ENCODE peak calls at places on chromosomes 13 and 19, in six cellular contexts. One of them, this sample, is unnamed.

GRCh38 chr19:57746580-57747471 is at the start of gene ZNF776:
- DNase-seq in MCF 10A: peak
- DNase-seq in choroid plexus epithelial cell: peak
- DNase-seq in WTC11: peak
- DNase-seq in BE2C: peak
- DNase-seq in progenitor cell of endocrine pancreas: peak
- DNase-seq in this sample: peak

GRCh38 chr19:55189424-55189823 is 9.3 kb upstream of the SYT5 start:
- DNase-seq in MCF 10A: peak
- DNase-seq in choroid plexus epithelial cell: peak
- DNase-seq in WTC11: no peak
- DNase-seq in BE2C: peak
- DNase-seq in progenitor cell of endocrine pancreas: no peak
- DNase-seq in this sample: no peak

GRCh38 chr19:8332976-8333770 is 9.9 kb downstream of the KANK3 start:
- DNase-seq in MCF 10A: no peak
- DNase-seq in choroid plexus epithelial cell: no peak
- DNase-seq in WTC11: peak
- DNase-seq in BE2C: no peak
- DNase-seq in progenitor cell of endocrine pancreas: no peak
- DNase-seq in this sample: no peak

GRCh38 chr19:55599468-55600335 is at the start of the genes FIZ1 and ZNF524:
- DNase-seq in MCF 10A: peak
- DNase-seq in choroid plexus epithelial cell: peak
- DNase-seq in WTC11: peak
- DNase-seq in BE2C: peak
- DNase-seq in progenitor cell of endocrine pancreas: peak
- DNase-seq in this sample: peak

GRCh38 chr19:17347361-17347760 is 10.0 kb downstream of the GTPBP3 start:
- DNase-seq in MCF 10A: peak
- DNase-seq in choroid plexus epithelial cell: peak
- DNase-seq in WTC11: no peak
- DNase-seq in BE2C: no peak
- DNase-seq in progenitor cell of endocrine pancreas: no peak
- DNase-seq in this sample: no peak

GRCh38 chr13:98970293-98970692 is 7.6 kb downstream of the DOCK9 start:
- DNase-seq in MCF 10A: no peak
- DNase-seq in choroid plexus epithelial cell: no peak
- DNase-seq in WTC11: no peak
- DNase-seq in BE2C: no peak
- DNase-seq in progenitor cell of endocrine pancreas: no peak
- DNase-seq in this sample: no peak

GRCh38 chr19:3671680-3672574 is 28.3 kb downstream of the PIP5K1C start:
- DNase-seq in MCF 10A: no peak
- DNase-seq in choroid plexus epithelial cell: peak
- DNase-seq in WTC11: no peak
- DNase-seq in BE2C: no peak
- DNase-seq in progenitor cell of endocrine pancreas: no peak
- DNase-seq in this sample: no peak

GRCh38 chr13:109734002-109734785 is 52.2 kb downstream of the IRS2 start:
- DNase-seq in MCF 10A: no peak
- DNase-seq in choroid plexus epithelial cell: no peak
- DNase-seq in WTC11: no peak
- DNase-seq in BE2C: peak
- DNase-seq in progenitor cell of endocrine pancreas: no peak
- DNase-seq in this sample: no peak

GRCh38 chr13:29702912-29703351 is 107.4 kb upstream of the SLC7A1 start:
- DNase-seq in MCF 10A: peak
- DNase-seq in choroid plexus epithelial cell: peak
- DNase-seq in WTC11: no peak
- DNase-seq in BE2C: peak
- DNase-seq in progenitor cell of endocrine pancreas: no peak
- DNase-seq in this sample: no peak

GRCh38 chr13:110617326-110618072 is 2.2 kb downstream of the NAXD start:
- DNase-seq in MCF 10A: peak
- DNase-seq in choroid plexus epithelial cell: peak
- DNase-seq in WTC11: no peak
- DNase-seq in BE2C: no peak
- DNase-seq in progenitor cell of endocrine pancreas: no peak
- DNase-seq in this sample: no peak

GRCh38 chr13:34942732-34943674 is 933 bp downstream of the NBEA start:
- DNase-seq in MCF 10A: no peak
- DNase-seq in choroid plexus epithelial cell: no peak
- DNase-seq in WTC11: peak
- DNase-seq in BE2C: peak
- DNase-seq in progenitor cell of endocrine pancreas: peak
- DNase-seq in this sample: peak

GRCh38 chr19:13794388-13794751 is 873 bp upstream of the ZSWIM4 start:
- DNase-seq in MCF 10A: peak
- DNase-seq in choroid plexus epithelial cell: peak
- DNase-seq in WTC11: no peak
- DNase-seq in BE2C: peak
- DNase-seq in progenitor cell of endocrine pancreas: no peak
- DNase-seq in this sample: peak

GRCh38 chr19:49064768-49065611 is at the start of gene NTF4:
- DNase-seq in MCF 10A: peak
- DNase-seq in choroid plexus epithelial cell: no peak
- DNase-seq in WTC11: peak
- DNase-seq in BE2C: peak
- DNase-seq in progenitor cell of endocrine pancreas: peak
- DNase-seq in this sample: peak

GRCh38 chr13:19181621-19182485 is at the start of gene TUBA3C:
- DNase-seq in MCF 10A: no peak
- DNase-seq in choroid plexus epithelial cell: no peak
- DNase-seq in WTC11: no peak
- DNase-seq in BE2C: no peak
- DNase-seq in progenitor cell of endocrine pancreas: no peak
- DNase-seq in this sample: no peak

GRCh38 chr19:49224856-49225255 is 67.3 kb downstream of the TRPM4 start:
- DNase-seq in MCF 10A: peak
- DNase-seq in choroid plexus epithelial cell: peak
- DNase-seq in WTC11: peak
- DNase-seq in BE2C: peak
- DNase-seq in progenitor cell of endocrine pancreas: no peak
- DNase-seq in this sample: peak

GRCh38 chr19:10836478-10837325 is 690 bp upstream of the TMED1 start:
- DNase-seq in MCF 10A: peak
- DNase-seq in choroid plexus epithelial cell: peak
- DNase-seq in WTC11: peak
- DNase-seq in BE2C: peak
- DNase-seq in progenitor cell of endocrine pancreas: no peak
- DNase-seq in this sample: peak

GRCh38 chr13:40682449-40683240 is 16.2 kb upstream of the FOXO1 start:
- DNase-seq in MCF 10A: peak
- DNase-seq in choroid plexus epithelial cell: peak
- DNase-seq in WTC11: no peak
- DNase-seq in BE2C: no peak
- DNase-seq in progenitor cell of endocrine pancreas: no peak
- DNase-seq in this sample: no peak

GRCh38 chr19:47379398-47379938 is 30.4 kb downstream of the DHX34 start:
- DNase-seq in MCF 10A: no peak
- DNase-seq in choroid plexus epithelial cell: no peak
- DNase-seq in WTC11: no peak
- DNase-seq in BE2C: no peak
- DNase-seq in progenitor cell of endocrine pancreas: no peak
- DNase-seq in this sample: no peak

GRCh38 chr19:32809254-32809653 is 60.3 kb downstream of the SLC7A9 start:
- DNase-seq in MCF 10A: no peak
- DNase-seq in choroid plexus epithelial cell: no peak
- DNase-seq in WTC11: no peak
- DNase-seq in BE2C: no peak
- DNase-seq in progenitor cell of endocrine pancreas: no peak
- DNase-seq in this sample: no peak

GRCh38 chr13:114049026-114049425 is 75.2 kb upstream of the C13orf46 start:
- DNase-seq in MCF 10A: no peak
- DNase-seq in choroid plexus epithelial cell: no peak
- DNase-seq in WTC11: no peak
- DNase-seq in BE2C: no peak
- DNase-seq in progenitor cell of endocrine pancreas: no peak
- DNase-seq in this sample: no peak

GRCh38 chr19:11227201-11227886 is 12.1 kb upstream of the ANGPTL8 start:
- DNase-seq in MCF 10A: no peak
- DNase-seq in choroid plexus epithelial cell: peak
- DNase-seq in WTC11: peak
- DNase-seq in BE2C: peak
- DNase-seq in progenitor cell of endocrine pancreas: no peak
- DNase-seq in this sample: peak

GRCh38 chr13:76856141-76856571 is 30.0 kb downstream of the KCTD12 start:
- DNase-seq in MCF 10A: peak
- DNase-seq in choroid plexus epithelial cell: peak
- DNase-seq in WTC11: no peak
- DNase-seq in BE2C: no peak
- DNase-seq in progenitor cell of endocrine pancreas: no peak
- DNase-seq in this sample: no peak

GRCh38 chr13:76936736-76937135 is 11.6 kb upstream of the ACOD1 start:
- DNase-seq in MCF 10A: peak
- DNase-seq in choroid plexus epithelial cell: peak
- DNase-seq in WTC11: no peak
- DNase-seq in BE2C: no peak
- DNase-seq in progenitor cell of endocrine pancreas: no peak
- DNase-seq in this sample: no peak

GRCh38 chr19:53730391-53730790 is 93.7 kb downstream of the NLRP12 start:
- DNase-seq in MCF 10A: no peak
- DNase-seq in choroid plexus epithelial cell: no peak
- DNase-seq in WTC11: no peak
- DNase-seq in BE2C: no peak
- DNase-seq in progenitor cell of endocrine pancreas: no peak
- DNase-seq in this sample: no peak
- TF ChIP-seq CTCF in MCF 10A: no peak
- TF ChIP-seq CTCF in choroid plexus epithelial cell: no peak
- TF ChIP-seq CTCF in WTC11: no peak
- TF ChIP-seq CTCF in BE2C: no peak
- TF ChIP-seq CTCF in progenitor cell of endocrine pancreas: no peak
- TF ChIP-seq CTCF in this sample: no peak

GRCh38 chr19:2474232-2475017 is 1.5 kb upstream of the GADD45B start:
- DNase-seq in MCF 10A: peak
- DNase-seq in choroid plexus epithelial cell: peak
- DNase-seq in WTC11: peak
- DNase-seq in BE2C: peak
- DNase-seq in progenitor cell of endocrine pancreas: peak
- DNase-seq in this sample: peak

GRCh38 chr19:2476451-2477140 is 669 bp downstream of the GADD45B start:
- DNase-seq in MCF 10A: peak
- DNase-seq in choroid plexus epithelial cell: peak
- DNase-seq in WTC11: peak
- DNase-seq in BE2C: peak
- DNase-seq in progenitor cell of endocrine pancreas: no peak
- DNase-seq in this sample: no peak

GRCh38 chr19:2477141-2477710 is 1.3 kb downstream of the GADD45B start:
- DNase-seq in MCF 10A: no peak
- DNase-seq in choroid plexus epithelial cell: peak
- DNase-seq in WTC11: no peak
- DNase-seq in BE2C: no peak
- DNase-seq in progenitor cell of endocrine pancreas: no peak
- DNase-seq in this sample: peak

GRCh38 chr19:2475018-2475701 is 767 bp upstream of the GADD45B start:
- DNase-seq in MCF 10A: peak
- DNase-seq in choroid plexus epithelial cell: peak
- DNase-seq in WTC11: peak
- DNase-seq in BE2C: peak
- DNase-seq in progenitor cell of endocrine pancreas: no peak
- DNase-seq in this sample: peak

DNA sequence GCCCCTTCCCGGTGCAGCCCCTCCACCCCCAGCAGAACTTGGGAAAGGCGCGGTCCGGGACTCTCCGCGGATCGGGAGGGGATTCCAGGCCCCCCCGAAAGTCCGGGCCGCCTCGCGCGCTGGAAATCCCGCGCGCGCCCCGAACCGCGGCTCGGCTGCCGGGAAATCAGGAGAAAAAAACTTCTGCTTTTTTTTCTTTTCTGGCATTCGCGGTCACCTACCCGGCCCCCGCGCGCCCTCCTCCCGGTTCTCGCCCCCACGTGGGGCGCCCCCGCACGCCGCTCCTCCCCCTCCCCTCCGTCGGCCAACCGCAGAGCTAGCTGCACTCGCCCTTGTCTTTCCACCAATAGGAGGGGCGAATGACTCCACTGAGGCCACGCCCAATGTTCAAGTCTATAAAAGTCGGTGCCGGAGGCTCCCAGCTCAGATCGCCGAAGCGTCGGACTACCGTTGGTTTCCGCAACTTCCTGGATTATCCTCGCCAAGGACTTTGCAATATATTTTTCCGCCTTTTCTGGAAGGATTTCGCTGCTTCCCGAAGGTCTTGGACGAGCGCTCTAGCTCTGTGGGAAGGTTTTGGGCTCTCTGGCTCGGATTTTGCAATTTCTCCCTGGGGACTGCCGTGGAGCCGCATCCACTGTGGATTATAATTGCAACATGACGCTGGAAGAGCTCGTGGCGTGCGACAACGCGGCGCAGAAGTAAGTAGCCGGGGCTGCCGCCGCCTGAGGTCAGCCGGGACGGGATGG is at the start of gene GADD45B:
- DNase-seq in MCF 10A: peak
- DNase-seq in choroid plexus epithelial cell: peak
- DNase-seq in WTC11: peak
- DNase-seq in BE2C: peak
- DNase-seq in progenitor cell of endocrine pancreas: peak
- DNase-seq in this sample: peak
- TF ChIP-seq CTCF in MCF 10A: no peak
- TF ChIP-seq CTCF in choroid plexus epithelial cell: no peak
- TF ChIP-seq CTCF in WTC11: no peak
- TF ChIP-seq CTCF in BE2C: no peak
- TF ChIP-seq CTCF in progenitor cell of endocrine pancreas: no peak
- TF ChIP-seq CTCF in this sample: no peak

GRCh38 chr19:12792048-12792852 is 964 bp downstream of the JUNB start:
- DNase-seq in MCF 10A: peak
- DNase-seq in choroid plexus epithelial cell: peak
- DNase-seq in WTC11: peak
- DNase-seq in BE2C: peak
- DNase-seq in progenitor cell of endocrine pancreas: no peak
- DNase-seq in this sample: peak

GRCh38 chr19:12793290-12794195 is 2.3 kb downstream of the JUNB start:
- DNase-seq in MCF 10A: peak
- DNase-seq in choroid plexus epithelial cell: peak
- DNase-seq in WTC11: peak
- DNase-seq in BE2C: peak
- DNase-seq in progenitor cell of endocrine pancreas: peak
- DNase-seq in this sample: peak

GRCh38 chr19:12794196-12794921 is 3.1 kb downstream of the JUNB start:
- DNase-seq in MCF 10A: no peak
- DNase-seq in choroid plexus epithelial cell: peak
- DNase-seq in WTC11: no peak
- DNase-seq in BE2C: no peak
- DNase-seq in progenitor cell of endocrine pancreas: no peak
- DNase-seq in this sample: no peak

GRCh38 chr19:12791345-12792047 is at the start of gene JUNB:
- DNase-seq in MCF 10A: peak
- DNase-seq in choroid plexus epithelial cell: peak
- DNase-seq in WTC11: peak
- DNase-seq in BE2C: peak
- DNase-seq in progenitor cell of endocrine pancreas: peak
- DNase-seq in this sample: peak

GRCh38 chr19:12792853-12793289 is 1.6 kb downstream of the JUNB start:
- DNase-seq in MCF 10A: no peak
- DNase-seq in choroid plexus epithelial cell: no peak
- DNase-seq in WTC11: no peak
- DNase-seq in BE2C: no peak
- DNase-seq in progenitor cell of endocrine pancreas: no peak
- DNase-seq in this sample: no peak
- TF ChIP-seq CTCF in MCF 10A: no peak
- TF ChIP-seq CTCF in choroid plexus epithelial cell: no peak
- TF ChIP-seq CTCF in WTC11: no peak
- TF ChIP-seq CTCF in BE2C: no peak
- TF ChIP-seq CTCF in progenitor cell of endocrine pancreas: no peak
- TF ChIP-seq CTCF in this sample: no peak

GRCh38 chr19:317710-318508 is 26.7 kb downstream of the MIER2 start:
- DNase-seq in MCF 10A: no peak
- DNase-seq in choroid plexus epithelial cell: no peak
- DNase-seq in WTC11: no peak
- DNase-seq in BE2C: no peak
- DNase-seq in progenitor cell of endocrine pancreas: no peak
- DNase-seq in this sample: no peak
- TF ChIP-seq CTCF in MCF 10A: no peak
- TF ChIP-seq CTCF in choroid plexus epithelial cell: peak
- TF ChIP-seq CTCF in WTC11: no peak
- TF ChIP-seq CTCF in BE2C: no peak
- TF ChIP-seq CTCF in progenitor cell of endocrine pancreas: no peak
- TF ChIP-seq CTCF in this sample: no peak